ENCODE peak calls at places on chromosomes 1 and 21, in nine cellular contexts. L is CD8-positive, alpha-beta T cell; Q is stomach; G is sigmoid colon; M is A549; A is left lung; W is pancreas; E is adipocyte; D is foreskin keratinocyte. N is an unnamed sample.

GRCh38 chr1:7469255-7469938 is 301.7 kb upstream of the VAMP3 start:
- DNase-seq in Q (no peak), W (no peak), G (no peak), E (peak; percentile 84), A (peak; percentile 60), M (peak; percentile 21), L (no peak), D (no peak), N (no peak)

GRCh38 chr1:231023150-231023549 is 16.9 kb downstream of the FAM89A start:
- DNase-seq in L (no peak), Q (no peak), M (no peak), D (no peak), E (no peak), W (no peak), A (no peak), G (no peak), N (no peak)

GRCh38 chr1:94866178-94866822 is 46.1 kb downstream of the SLC44A3 start:
- DNase-seq in Q (no peak), M (no peak), A (no peak), W (no peak), G (no peak), L (no peak), E (peak; percentile 56), D (no peak), N (no peak)

GRCh38 chr1:160544647-160545046 is 21.6 kb upstream of the SLAMF6 start:
- DNase-seq in G (no peak), L (no peak), Q (no peak), M (peak; percentile 28), D (no peak), A (no peak), W (no peak), E (peak; percentile 19), N (peak; percentile 63)

GRCh38 chr1:223411309-223411708 is 18.1 kb downstream of the CCDC185 start:
- DNase-seq in W (no peak), A (no peak), D (no peak), E (peak; percentile 68), M (no peak), G (no peak), Q (no peak), L (no peak), N (no peak)

GRCh38 chr1:72623299-72623708 is 341.0 kb upstream of the NEGR1 start:
- DNase-seq in A (no peak), W (no peak), L (no peak), Q (no peak), E (peak; percentile 82), M (peak; percentile 3), D (peak; percentile 15), G (no peak), N (no peak)

GRCh38 chr21:36985761-36986594 is 19.5 kb upstream of the HLCS start:
- DNase-seq in M (no peak), D (no peak), E (no peak), Q (no peak), W (no peak), L (no peak), A (no peak), G (no peak), N (no peak)

GRCh38 chr1:147821883-147822282 is 61.5 kb upstream of the GJA5 start:
- DNase-seq in M (no peak), E (no peak), D (no peak), G (peak; percentile 67), W (no peak), A (no peak), Q (no peak), L (no peak), N (no peak)

GRCh38 chr1:205502992-205503391 is 1.5 kb upstream of the CDK18 start:
- DNase-seq in E (no peak), M (no peak), W (no peak), L (no peak), G (no peak), D (no peak), A (no peak), Q (no peak), N (no peak)

GRCh38 chr1:89952021-89952995 is 42.6 kb upstream of the ZNF326 start:
- DNase-seq in L (no peak), D (no peak), M (peak; percentile 46), G (no peak), E (peak; percentile 60), W (no peak), Q (no peak), A (no peak), N (no peak)
- H3K4me1 ChIP-seq in L (no peaks in the 10 kb centered on the region), D (peaks cover 18% of the 10 kb centered on the region), M (peaks cover 63% of the 10 kb centered on the region), G (no peaks in the 10 kb centered on the region), E (peaks cover 12% of the 10 kb centered on the region), W (no peaks in the 10 kb centered on the region), Q (no peaks in the 10 kb centered on the region), A (no peaks in the 10 kb centered on the region), N (peaks cover 7% of the 10 kb centered on the region)

DNA sequence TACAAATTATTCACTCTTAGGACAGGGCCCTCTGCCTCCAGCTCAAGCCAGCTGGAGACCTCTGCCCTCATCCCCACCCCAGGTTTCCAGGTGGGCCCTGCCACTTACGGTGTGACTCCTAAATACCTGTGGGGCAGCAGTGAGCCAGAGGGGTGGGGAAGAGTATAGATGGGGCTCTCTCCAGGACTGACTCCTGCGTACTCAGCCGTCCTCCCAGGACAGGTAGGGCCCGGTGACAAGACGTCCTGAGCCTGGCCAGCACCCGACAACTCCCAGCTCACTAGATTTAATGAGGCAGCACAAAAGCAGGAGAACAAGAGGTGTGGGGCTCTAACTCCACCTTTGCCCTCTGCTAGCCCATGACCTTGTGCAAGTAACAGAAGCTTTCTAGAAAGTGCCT is 16.8 kb downstream of the GNG12 start:
- DNase-seq in E (no peak), G (no peak), Q (no peak), D (no peak), W (no peak), L (no peak), A (no peak), M (no peak), N (no peak)
- H3K4me1 ChIP-seq in E (peaks cover 74% of the 10 kb centered on the region), G (no peaks in the 10 kb centered on the region), Q (peaks cover 87% of the 10 kb centered on the region), D (peaks cover 29% of the 10 kb centered on the region), W (peaks cover 10% of the 10 kb centered on the region), L (no peaks in the 10 kb centered on the region), A (peaks cover 11% of the 10 kb centered on the region), M (peaks cover 59% of the 10 kb centered on the region), N (no peaks in the 10 kb centered on the region)

GRCh38 chr1:30914587-30914922 is 6.0 kb upstream of the SDC3 start:
- DNase-seq in G (no peak), D (no peak), A (no peak), M (no peak), L (no peak), E (no peak), W (peak; percentile 5), Q (no peak), N (no peak)
- H3K4me1 ChIP-seq in G (peaks cover 2% of the 10 kb centered on the region), D (peaks cover 4% of the 10 kb centered on the region), A (peaks cover 3% of the 10 kb centered on the region), M (peaks cover under 1% of the 10 kb centered on the region), L (no peaks in the 10 kb centered on the region), E (peaks cover 8% of the 10 kb centered on the region), W (no peaks in the 10 kb centered on the region), Q (peaks cover 17% of the 10 kb centered on the region), N (no peaks in the 10 kb centered on the region)

GRCh38 chr1:111471012-111471411 is 2.8 kb upstream of the C1orf162 start:
- DNase-seq in A (no peak), M (no peak), E (no peak), D (no peak), W (no peak), G (peak; percentile 77), Q (peak; percentile 50), L (peak; percentile 55), N (peak; percentile 83)
- H3K4me1 ChIP-seq in A (no peaks in the 10 kb centered on the region), M (no peaks in the 10 kb centered on the region), E (no peaks in the 10 kb centered on the region), D (no peaks in the 10 kb centered on the region), W (no peaks in the 10 kb centered on the region), G (no peaks in the 10 kb centered on the region), Q (peaks cover 1% of the 10 kb centered on the region), L (peaks cover 55% of the 10 kb centered on the region), N (peaks cover 60% of the 10 kb centered on the region)

GRCh38 chr21:29084372-29084771 is 10.9 kb upstream of the CCT8 start:
- DNase-seq in E (no peak), M (no peak), Q (no peak), L (no peak), A (no peak), G (no peak), D (no peak), W (no peak), N (no peak)
- H3K4me1 ChIP-seq in E (peaks cover 5% of the 10 kb centered on the region), M (no peaks in the 10 kb centered on the region), Q (peaks cover 9% of the 10 kb centered on the region), L (peaks cover 30% of the 10 kb centered on the region), A (peaks cover 8% of the 10 kb centered on the region), G (no peaks in the 10 kb centered on the region), D (peaks cover 4% of the 10 kb centered on the region), W (no peaks in the 10 kb centered on the region), N (peaks cover 18% of the 10 kb centered on the region)

GRCh38 chr1:25973610-25974355 is 24.1 kb downstream of the PAFAH2 start:
- DNase-seq in Q (no peak), W (no peak), G (no peak), L (no peak), M (no peak), D (no peak), A (no peak), E (no peak), N (no peak)

GRCh38 chr1:25977816-25978215 is 20.0 kb downstream of the PAFAH2 start:
- DNase-seq in D (no peak), M (no peak), G (no peak), E (no peak), L (no peak), W (no peak), Q (no peak), A (no peak), N (no peak)

GRCh38 chr1:25979210-25979609 is 18.7 kb downstream of the PAFAH2 start:
- DNase-seq in Q (no peak), W (no peak), M (no peak), A (no peak), E (no peak), L (no peak), D (no peak), G (no peak), N (no peak)

DNA sequence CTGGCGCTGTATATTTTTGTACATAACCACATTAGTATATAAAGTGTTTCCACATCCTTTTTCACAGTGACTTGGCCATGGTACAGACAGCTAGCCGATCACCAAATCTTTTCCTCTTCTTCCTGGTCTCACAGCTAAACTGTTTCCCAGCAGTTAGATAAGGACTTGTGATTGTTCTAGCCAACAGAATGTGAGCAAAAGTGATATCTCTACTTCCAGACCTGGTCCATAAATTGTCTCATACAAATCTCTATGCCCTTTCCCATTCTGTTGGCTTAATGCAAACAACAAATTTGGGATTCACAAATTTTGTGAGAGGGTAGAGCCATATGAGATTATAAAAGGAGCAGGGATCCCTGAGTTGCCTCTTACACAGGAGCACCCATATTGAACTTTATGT is 19.5 kb downstream of the PAFAH2 start:
- DNase-seq in G (no peak), M (no peak), W (no peak), L (no peak), Q (no peak), D (no peak), A (no peak), E (no peak), N (no peak)
- H3K4me1 ChIP-seq in G (no peaks in the 10 kb centered on the region), M (no peaks in the 10 kb centered on the region), W (no peaks in the 10 kb centered on the region), L (no peaks in the 10 kb centered on the region), Q (no peaks in the 10 kb centered on the region), D (no peaks in the 10 kb centered on the region), A (no peaks in the 10 kb centered on the region), E (no peaks in the 10 kb centered on the region), N (no peaks in the 10 kb centered on the region)

N was measured in CD4-positive, CD25-positive, alpha-beta regulatory T cell.